ENCODE peak calls at places on chromosomes 16 and 17, in five cellular contexts. V is Peyer's patch, R is BE2C, O is HFFc6, Z is gastrocnemius medialis. L is an unnamed sample.
A peak's percentile ranks its signal among the peaks of the same experiment; 100 is the strongest.

GRCh38 chr17:69175812-69176517 is 34.3 kb upstream of the ABCA6 start:
- DNase-seq in R (no peak), Z (no peak), V (no peak), O (peak; percentile 74), L (no peak)

GRCh38 chr17:1997587-1998425 is 27.3 kb downstream of the RTN4RL1 start:
- DNase-seq in R (no peak), V (peak; percentile 81), Z (no peak), O (no peak), L (no peak)

GRCh38 chr16:23320695-23321094 is 18.6 kb downstream of the SCNN1B start:
- DNase-seq in R (no peak), O (no peak), Z (no peak), V (no peak), L (no peak)

GRCh38 chr17:55705847-55706246 is 16.8 kb downstream of the TMEM100 start:
- DNase-seq in R (no peak), Z (no peak), O (no peak), V (no peak), L (no peak)

GRCh38 chr17:69111794-69112193 is 29.9 kb downstream of the ABCA6 start:
- DNase-seq in V (no peak), R (no peak), Z (no peak), O (no peak), L (no peak)

GRCh38 chr17:77323413-77324171 is 182.8 kb downstream of the SEC14L1 start:
- DNase-seq in V (peak; percentile 55), O (peak; percentile 59), Z (peak; percentile 67), R (peak; percentile 66), L (no peak)

GRCh38 chr17:50699410-50699809 is 8.3 kb downstream of the ANKRD40 start:
- DNase-seq in Z (no peak), O (peak; percentile 40), R (no peak), V (no peak), L (no peak)

GRCh38 chr17:68248199-68248825 is 469 bp downstream of the AMZ2 start:
- DNase-seq in Z (peak; percentile 63), O (peak; percentile 55), V (no peak), R (peak; percentile 84), L (no peak)

GRCh38 chr17:11705111-11705510 is 106.8 kb downstream of the DNAH9 start:
- DNase-seq in V (no peak), O (no peak), Z (no peak), R (no peak), L (no peak)

GRCh38 chr17:43351686-43352085 is 47.1 kb upstream of the ARL4D start:
- DNase-seq in R (no peak), V (no peak), Z (no peak), O (no peak), L (no peak)

GRCh38 chr17:66725956-66726355 is 109.0 kb upstream of the CACNG5 start:
- DNase-seq in O (no peak), V (no peak), R (no peak), Z (no peak), L (no peak)

GRCh38 chr16:12532871-12533610 is 270.6 kb downstream of the CPPED1 start:
- DNase-seq in V (no peak), R (no peak), O (no peak), Z (no peak), L (no peak)

GRCh38 chr16:9053006-9053601 is 38.3 kb upstream of the HAPSTR1 start:
- DNase-seq in V (no peak), O (peak; percentile 61), Z (peak; percentile 81), R (peak; percentile 85), L (no peak)

GRCh38 chr17:75601057-75601987 is 13.7 kb downstream of the MYO15B start:
- DNase-seq in Z (no peak), R (peak; percentile 73), V (peak; percentile 88), O (peak; percentile 14), L (peak; percentile 51)

GRCh38 chr16:4733211-4733742 is 794 bp downstream of the ANKS3 start:
- DNase-seq in R (no peak), V (no peak), Z (no peak), O (no peak), L (no peak)

GRCh38 chr17:56624315-56624714 is 30.8 kb downstream of the NOG start:
- DNase-seq in O (no peak), V (no peak), R (no peak), Z (no peak), L (no peak)

GRCh38 chr16:83402969-83403368 is 404.8 kb upstream of the HSBP1 start:
- DNase-seq in O (peak; percentile 15), V (no peak), R (no peak), Z (no peak), L (no peak)

DNA sequence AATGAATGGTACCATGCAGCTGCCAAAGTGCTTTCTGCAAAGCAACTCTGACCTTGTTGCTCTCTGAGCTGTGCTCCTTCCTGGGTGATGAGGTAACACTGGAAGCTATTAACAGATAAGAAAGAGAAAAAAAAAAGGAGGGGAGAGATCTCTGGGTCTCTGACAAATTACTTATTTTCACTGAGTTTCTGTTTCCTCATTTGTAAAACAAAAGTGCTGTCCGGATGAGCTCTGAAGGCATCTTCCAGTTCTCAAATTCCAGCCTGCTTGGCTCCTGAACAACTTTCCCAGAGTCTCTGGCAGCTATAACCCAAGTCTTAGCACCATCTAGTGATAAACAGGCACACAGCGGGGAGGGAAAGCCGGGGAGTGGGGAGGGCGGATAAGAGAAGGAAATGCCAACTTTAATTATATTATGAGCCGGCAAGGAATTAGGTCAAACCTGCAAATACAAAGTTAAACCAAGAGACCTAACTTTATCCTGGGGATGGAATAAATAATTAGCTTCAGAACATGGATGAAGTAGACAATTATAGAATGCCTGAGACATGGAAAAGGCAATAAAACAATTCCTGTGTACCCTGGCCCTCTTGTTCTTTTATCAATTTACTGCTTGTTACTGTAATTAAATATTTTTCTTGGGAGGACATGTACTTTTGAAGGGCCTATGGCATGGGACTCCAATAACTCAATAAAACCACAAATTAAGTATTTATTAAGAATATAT is 61.3 kb upstream of the KIFC3 start:
- DNase-seq in R (peak; percentile 57), O (peak; percentile 74), Z (peak; percentile 64), V (peak; percentile 56), L (no peak)
- TF ChIP-seq CTCF in R (peak; percentile 66), O (peak; percentile 70), Z (peak; percentile 75), V (peak; percentile 67), L (no peak)

GRCh38 chr16:7504844-7505243 is 172.2 kb downstream of the RBFOX1 start:
- DNase-seq in V (no peak), O (no peak), R (no peak), Z (no peak), L (no peak)

GRCh38 chr16:7508656-7509055 is 176.0 kb downstream of the RBFOX1 start:
- DNase-seq in V (no peak), Z (no peak), R (no peak), O (no peak), L (no peak)

GRCh38 chr16:7506363-7506762 is 173.7 kb downstream of the RBFOX1 start:
- DNase-seq in R (no peak), Z (no peak), V (no peak), O (no peak), L (no peak)

GRCh38 chr16:7503688-7504087 is 171.0 kb downstream of the RBFOX1 start:
- DNase-seq in R (no peak), O (no peak), Z (peak; percentile 47), V (no peak), L (no peak)

GRCh38 chr16:7505495-7505894 is 172.8 kb downstream of the RBFOX1 start:
- DNase-seq in O (no peak), Z (no peak), R (no peak), V (no peak), L (no peak)
- TF ChIP-seq CTCF in O (no peak), Z (no peak), R (no peak), V (no peak), L (no peak)

DNA sequence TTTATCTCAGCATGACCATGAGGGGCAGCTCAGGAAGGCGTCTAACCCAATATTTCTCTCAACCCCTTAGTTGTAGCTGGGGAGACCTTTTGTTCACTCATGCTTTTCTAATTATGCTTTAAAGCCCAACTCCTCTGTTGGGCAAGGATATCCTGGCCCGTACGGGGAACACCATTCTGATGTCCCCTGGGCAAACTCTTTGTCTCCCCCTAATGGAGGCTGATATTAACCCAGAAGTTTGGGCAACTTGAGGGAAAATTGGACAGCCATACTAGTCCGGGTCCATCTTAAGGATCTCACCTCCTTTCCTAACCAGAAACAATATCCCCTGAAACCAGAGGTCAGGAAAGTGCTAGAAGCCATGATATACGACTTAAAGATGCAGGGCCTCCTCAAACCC is 143.7 kb upstream of the COX10 start:
- DNase-seq in Z (no peak), V (no peak), O (no peak), R (no peak), L (no peak)
- TF ChIP-seq CTCF in Z (no peak), V (no peak), O (peak; percentile 47), R (peak; percentile 37), L (no peak)

GRCh38 chr17:74070374-74070773 is 133.1 kb upstream of the RPL38 start:
- DNase-seq in R (no peak), Z (no peak), O (no peak), V (no peak), L (no peak)
- TF ChIP-seq CTCF in R (no peak), Z (no peak), O (no peak), V (no peak), L (no peak)

DNA sequence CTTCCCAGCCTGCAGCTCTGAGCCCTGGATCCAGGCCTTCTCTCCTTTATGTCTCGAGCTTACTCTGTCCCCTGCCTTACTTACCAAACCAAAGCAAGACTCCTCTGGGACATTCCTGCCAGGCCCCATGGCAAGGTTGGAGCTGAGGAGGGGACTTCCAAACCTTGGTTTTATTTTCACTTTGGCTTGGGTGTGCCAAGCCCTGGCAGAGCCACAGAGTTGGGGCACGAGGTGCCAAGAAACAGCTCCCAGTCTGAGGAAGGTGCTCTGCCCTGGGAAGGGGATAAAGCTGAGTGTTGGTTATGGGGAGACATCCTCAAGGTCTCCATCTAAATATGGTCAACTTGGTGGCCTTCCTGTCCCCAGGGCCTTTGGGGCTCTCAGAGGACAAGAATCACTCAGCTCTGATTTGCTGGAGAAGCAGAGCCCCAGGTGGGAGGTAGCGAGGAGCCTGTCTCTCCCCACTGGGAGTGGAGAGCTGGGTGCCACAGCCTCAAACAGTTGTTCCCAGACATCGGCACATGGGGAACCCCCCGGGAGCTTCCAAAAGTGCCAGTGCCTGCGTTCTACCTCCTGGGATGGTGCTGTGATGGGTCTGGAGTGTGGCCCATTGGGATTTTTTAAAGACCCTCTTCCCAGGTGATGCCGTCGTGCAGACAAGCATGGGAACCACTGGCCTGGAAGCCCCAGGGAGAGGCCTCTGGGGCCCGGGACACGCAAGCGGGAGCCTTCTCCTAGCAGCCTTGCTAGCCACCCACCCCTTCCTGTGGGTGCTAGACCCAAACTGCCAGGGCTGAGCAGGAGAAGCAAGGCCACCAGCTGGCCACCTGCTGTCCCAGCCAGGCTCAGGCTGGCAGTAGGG is 10.3 kb downstream of the NLRC5 start:
- DNase-seq in R (no peak), Z (no peak), O (no peak), V (no peak), L (no peak)
- TF ChIP-seq CTCF in R (no peak), Z (no peak), O (no peak), V (no peak), L (no peak)

GRCh38 chr16:65704866-65705265 is 583.0 kb upstream of the CDH11 start:
- DNase-seq in O (no peak), R (peak; percentile 24), Z (no peak), V (no peak), L (no peak)
- TF ChIP-seq CTCF in O (peak; percentile 73), R (peak; percentile 57), Z (no peak), V (no peak), L (no peak)

DNA sequence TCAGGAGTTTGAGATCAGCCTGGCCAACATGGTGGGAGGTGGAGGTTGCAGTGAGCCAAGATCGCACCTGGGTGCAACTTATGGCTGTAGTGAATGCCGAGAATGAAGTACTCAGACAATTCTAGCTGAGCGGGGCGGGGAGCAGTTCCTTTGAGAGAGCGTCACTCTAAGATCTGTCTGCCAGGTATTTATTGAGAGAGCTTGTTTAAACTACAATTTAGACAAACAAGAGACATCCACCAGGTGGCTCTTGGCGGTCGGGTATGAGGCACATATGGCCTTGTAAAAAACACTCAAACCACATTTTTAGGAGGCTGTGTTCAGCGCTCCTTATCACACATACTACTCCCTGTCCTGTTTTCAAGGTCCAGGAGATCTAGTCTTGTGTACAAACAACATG is 40.6 kb upstream of the CDH1 start:
- DNase-seq in O (no peak), R (no peak), Z (no peak), V (no peak), L (no peak)
- TF ChIP-seq CTCF in O (no peak), R (no peak), Z (no peak), V (peak; percentile 42), L (no peak)